ENCODE peak calls at places on chromosomes 6 and 20, in eight cellular contexts. B is hypothalamus; D is NCI-H82; M is activated T-cell treated with anti-CD3 and anti-CD28 coated beads for 24 hours; N is DMS79; J is CD4-positive, alpha-beta T cell; G is upper lobe of right lung; S is NCI-H748 treated with DMSO at 0.1 percent for 48 hours. U is an unnamed sample.

GRCh38 chr6:12297363-12298016 is 7.3 kb downstream of the EDN1 start:
- DNase-seq in S (no peak), D (no peak), J (no peak), N (no peak), G (no peak), B (no peak), M (no peak), U (no peak)

GRCh38 chr6:167056370-167056769 is 57.2 kb downstream of the CEP43 start:
- DNase-seq in G (no peak), N (no peak), B (no peak), M (no peak), S (no peak), D (no peak), J (no peak), U (no peak)

GRCh38 chr6:39347906-39348585 is 25.5 kb upstream of the KCNK16 start:
- DNase-seq in J (peak), N (peak), M (peak), B (peak), S (peak), G (peak), D (peak), U (peak)

GRCh38 chr20:58651823-58652605 is 931 bp downstream of the STX16 start:
- DNase-seq in N (peak), G (peak), J (peak), B (no peak), S (peak), M (peak), D (peak), U (peak)

GRCh38 chr20:721876-722275 is 46.3 kb upstream of the SCRT2 start:
- DNase-seq in M (no peak), B (no peak), S (no peak), N (no peak), D (no peak), G (peak), J (no peak), U (peak)

GRCh38 chr6:170113141-170113540 is 177.7 kb downstream of the DLL1 start:
- DNase-seq in D (no peak), S (no peak), B (no peak), N (no peak), J (no peak), M (no peak), G (peak), U (peak)

GRCh38 chr6:64553414-64553813 is 917.8 kb downstream of the PHF3 start:
- DNase-seq in B (no peak), J (no peak), D (no peak), S (peak), G (no peak), N (no peak), M (no peak), U (no peak)

GRCh38 chr20:44828640-44829039 is 18.3 kb upstream of the RIMS4 start:
- DNase-seq in G (no peak), J (no peak), S (no peak), D (no peak), M (no peak), B (no peak), N (no peak), U (no peak)

GRCh38 chr6:31888281-31889258 is 8.9 kb downstream of the EHMT2 start:
- DNase-seq in G (peak), S (no peak), N (no peak), M (peak), D (peak), B (no peak), J (peak), U (peak)

GRCh38 chr6:72798196-72798595 is 176.3 kb downstream of the KCNQ5 start:
- DNase-seq in M (no peak), J (no peak), N (no peak), D (no peak), B (no peak), G (no peak), S (no peak), U (no peak)

GRCh38 chr6:91083226-91083625 is 496.4 kb upstream of the MAP3K7 start:
- DNase-seq in B (no peak), G (no peak), J (no peak), D (peak), N (no peak), M (no peak), S (no peak), U (no peak)

GRCh38 chr6:42790549-42791181 is 8.8 kb downstream of the BICRAL start:
- DNase-seq in J (no peak), M (no peak), B (no peak), G (no peak), N (no peak), S (no peak), D (peak), U (no peak)

GRCh38 chr20:40687384-40688128 is 1.5 kb downstream of the MAFB start:
- DNase-seq in J (no peak), N (no peak), G (peak), S (peak), D (peak), M (no peak), B (no peak), U (peak)

GRCh38 chr6:22613695-22614094 is 44.3 kb downstream of the HDGFL1 start:
- DNase-seq in J (no peak), N (no peak), G (no peak), M (no peak), B (no peak), D (no peak), S (no peak), U (no peak)

GRCh38 chr6:157689875-157690274 is 133.2 kb upstream of the SNX9 start:
- DNase-seq in D (no peak), N (no peak), M (no peak), G (peak), J (no peak), B (no peak), S (no peak), U (no peak)

GRCh38 chr6:42349753-42350573 is 101.8 kb downstream of the TRERF1 start:
- DNase-seq in M (no peak), J (no peak), S (no peak), N (no peak), D (peak), B (no peak), G (no peak), U (no peak)

GRCh38 chr6:137945149-137945498 is 78.1 kb downstream of the TNFAIP3 start:
- DNase-seq in M (no peak), N (no peak), G (no peak), B (no peak), S (no peak), D (peak), J (no peak), U (no peak)

GRCh38 chr6:150236114-150236513 is 93.3 kb downstream of the PPP1R14C start:
- DNase-seq in M (no peak), G (no peak), J (no peak), N (no peak), D (no peak), B (no peak), S (no peak), U (no peak)

GRCh38 chr6:134289204-134289575 is 28.7 kb downstream of the SGK1 start:
- DNase-seq in N (no peak), B (no peak), M (no peak), S (no peak), J (no peak), D (peak), G (no peak), U (no peak)

GRCh38 chr6:170235726-170236125 is 55.2 kb downstream of the DLL1 start:
- DNase-seq in N (no peak), J (no peak), G (peak), M (no peak), D (no peak), S (no peak), B (no peak), U (peak)

GRCh38 chr6:85168146-85168545 is 281.7 kb upstream of the NT5E start:
- DNase-seq in G (no peak), M (no peak), J (no peak), D (no peak), B (no peak), S (no peak), N (no peak), U (no peak)

GRCh38 chr6:145214570-145214969 is 520.8 kb downstream of the EPM2A start:
- DNase-seq in B (no peak), J (no peak), S (no peak), D (peak), M (no peak), N (no peak), G (no peak), U (no peak)

GRCh38 chr20:37345339-37346231 is at the start of gene SRC:
- DNase-seq in N (no peak), M (peak), B (peak), S (peak), G (peak), J (peak), D (peak), U (peak)

GRCh38 chr6:52500268-52501129 is 76.4 kb downstream of the TRAM2 start:
- DNase-seq in D (no peak), M (no peak), S (no peak), B (no peak), N (no peak), G (no peak), J (no peak), U (no peak)

GRCh38 chr20:52003976-52004375 is 187.6 kb downstream of the ZFP64 start:
- DNase-seq in B (no peak), J (no peak), G (no peak), M (no peak), D (peak), S (peak), N (no peak), U (no peak)

GRCh38 chr6:81204741-81205140 is 547.7 kb downstream of the TENT5A start:
- DNase-seq in D (no peak), B (no peak), N (no peak), J (no peak), M (no peak), G (no peak), S (peak), U (no peak)

GRCh38 chr6:106761160-106761559 is 131.8 kb downstream of the QRSL1 start:
- DNase-seq in B (no peak), G (no peak), J (no peak), N (no peak), S (no peak), M (no peak), D (no peak), U (no peak)

GRCh38 chr6:94065707-94066337 is 646.5 kb upstream of the EPHA7 start:
- DNase-seq in S (no peak), B (no peak), G (no peak), M (no peak), N (no peak), J (no peak), D (no peak), U (no peak)

GRCh38 chr6:151379933-151380847 is 11.2 kb downstream of the ZBTB2 start:
- DNase-seq in G (no peak), J (no peak), B (no peak), S (no peak), D (no peak), N (no peak), M (no peak), U (no peak)

GRCh38 chr20:32796383-32797159 is 23.2 kb upstream of the MAPRE1 start:
- DNase-seq in J (no peak), N (no peak), G (no peak), M (no peak), S (no peak), B (no peak), D (no peak), U (no peak)

GRCh38 chr20:45892049-45892816 is 1.1 kb downstream of the CTSA start:
- DNase-seq in N (no peak), D (peak), G (no peak), J (no peak), B (no peak), S (no peak), M (no peak), U (no peak)

GRCh38 chr20:43722153-43722505 is 4.7 kb downstream of the GTSF1L start:
- DNase-seq in N (no peak), G (no peak), D (no peak), B (no peak), S (no peak), M (peak), J (peak), U (no peak)

GRCh38 chr6:14472964-14473363 is 355.4 kb downstream of the CD83 start:
- DNase-seq in N (no peak), B (no peak), M (no peak), S (no peak), G (no peak), D (no peak), J (no peak), U (no peak)

GRCh38 chr20:59933296-59933848 is at the start of gene SYCP2:
- DNase-seq in M (peak), S (no peak), B (no peak), D (peak), J (peak), G (peak), N (no peak), U (peak)

GRCh38 chr20:53706511-53707031 is 112.9 kb upstream of the ZNF217 start:
- DNase-seq in G (no peak), B (no peak), D (peak), N (no peak), M (no peak), J (no peak), S (no peak), U (no peak)

GRCh38 chr6:135506270-135506997 is 8.9 kb upstream of the AHI1 start:
- DNase-seq in D (peak), J (no peak), G (no peak), N (peak), M (no peak), S (peak), B (no peak), U (no peak)

GRCh38 chr6:44064089-44064947 is 62.9 kb downstream of the MRPL14 start:
- DNase-seq in G (peak), B (no peak), M (no peak), N (no peak), D (no peak), J (no peak), S (no peak), U (no peak)

GRCh38 chr20:35515949-35516645 is 13.4 kb downstream of the C20orf173 start:
- DNase-seq in S (no peak), G (no peak), J (no peak), N (no peak), B (no peak), M (no peak), D (no peak), U (no peak)